ENCODE peak calls at places on chromosomes 12 and 14, in five cellular contexts. A is transverse colon, V is cardiac fibroblast, O is choroid plexus epithelial cell, Q is fibroblast of lung. I is an unnamed sample.

GRCh38 chr12:122505419-122506051 is 4.8 kb upstream of the ZCCHC8 start:
- DNase-seq in Q (no peak), A (no peak), V (no peak), O (peak), I (no peak)

GRCh38 chr12:14367097-14367661 is 1.7 kb downstream of the ATF7IP start:
- DNase-seq in O (peak), Q (peak), A (no peak), V (peak), I (peak)

GRCh38 chr12:38905480-38906351 is at the start of gene CPNE8:
- DNase-seq in V (peak), A (peak), Q (peak), O (peak), I (no peak)

GRCh38 chr14:81276699-81277069 is 55.9 kb upstream of the GTF2A1 start:
- DNase-seq in Q (no peak), O (no peak), A (no peak), V (no peak), I (no peak)

GRCh38 chr14:21431126-21431525 is 24.8 kb downstream of the CHD8 start:
- DNase-seq in Q (no peak), O (no peak), V (no peak), A (no peak), I (no peak)

GRCh38 chr12:60174914-60175313 is 579.1 kb downstream of the SLC16A7 start:
- DNase-seq in V (peak), O (peak), Q (peak), A (no peak), I (no peak)

GRCh38 chr12:47750916-47751470 is 7.7 kb downstream of the RAPGEF3 start:
- DNase-seq in A (no peak), V (no peak), O (no peak), Q (no peak), I (no peak)

GRCh38 chr14:35353409-35354172 is 51.0 kb downstream of the NFKBIA start:
- DNase-seq in V (no peak), A (no peak), O (no peak), Q (no peak), I (no peak)

GRCh38 chr12:113224955-113225354 is 3.7 kb downstream of the TPCN1 start:
- DNase-seq in A (no peak), V (no peak), O (no peak), Q (no peak), I (no peak)

GRCh38 chr14:64584185-64584584 is 34.4 kb downstream of the PPP1R36 start:
- DNase-seq in O (no peak), A (no peak), Q (no peak), V (no peak), I (no peak)

GRCh38 chr14:81519200-81519998 is 14.3 kb downstream of the SEL1L start:
- DNase-seq in O (peak), A (no peak), Q (no peak), V (peak), I (no peak)

GRCh38 chr12:64608901-64609542 is 1.3 kb upstream of the RASSF3 start:
- DNase-seq in A (peak), O (peak), Q (peak), V (peak), I (no peak)

GRCh38 chr14:86196476-86196875 is 666.5 kb downstream of the FLRT2 start:
- DNase-seq in Q (no peak), O (peak), A (no peak), V (peak), I (no peak)

GRCh38 chr14:44010071-44010470 is 497.0 kb downstream of the FSCB start:
- DNase-seq in Q (no peak), V (no peak), O (no peak), A (no peak), I (no peak)

GRCh38 chr14:57869530-57870088 is 3.7 kb upstream of the SLC35F4 start:
- DNase-seq in O (no peak), V (no peak), Q (no peak), A (no peak), I (no peak)

GRCh38 chr14:103074699-103075341 is 9.2 kb upstream of the LBHD2 start:
- DNase-seq in A (peak), V (no peak), Q (no peak), O (no peak), I (no peak)

GRCh38 chr14:99389171-99389826 is 91.4 kb downstream of the SETD3 start:
- DNase-seq in A (peak), O (peak), V (peak), Q (peak), I (no peak)

GRCh38 chr14:85079842-85080741 is 449.9 kb upstream of the FLRT2 start:
- DNase-seq in A (no peak), O (no peak), V (no peak), Q (no peak), I (no peak)

GRCh38 chr12:109796057-109796456 is 37.1 kb downstream of the TRPV4 start:
- DNase-seq in A (no peak), Q (no peak), O (no peak), V (no peak), I (no peak)

GRCh38 chr14:51996148-51996746 is 6.9 kb downstream of the RTRAF start:
- DNase-seq in Q (peak), A (no peak), O (peak), V (peak), I (peak)

GRCh38 chr12:51851408-51852097 is 3.0 kb upstream of the FIGNL2 start:
- DNase-seq in Q (no peak), A (no peak), O (no peak), V (no peak), I (no peak)

GRCh38 chr12:90253142-90253541 is 544.5 kb upstream of the ATP2B1 start:
- DNase-seq in Q (no peak), O (no peak), A (no peak), V (no peak), I (no peak)

GRCh38 chr12:68794653-68795253 is 13.2 kb upstream of the MDM2 start:
- DNase-seq in A (no peak), O (peak), Q (peak), V (no peak), I (no peak)

GRCh38 chr12:27246774-27247173 is 2.7 kb downstream of the STK38L start:
- DNase-seq in Q (peak), V (no peak), O (no peak), A (no peak), I (no peak)

GRCh38 chr12:53750812-53751335 is 905 bp downstream of the CISTR start:
- DNase-seq in Q (peak), V (no peak), A (peak), O (no peak), I (no peak)

GRCh38 chr14:101549154-101549553 is 12.1 kb upstream of the DIO3 start:
- DNase-seq in O (no peak), A (no peak), Q (no peak), V (no peak), I (no peak)

GRCh38 chr12:31651893-31652521 is 7.5 kb upstream of the ETFBKMT start:
- DNase-seq in O (no peak), A (no peak), Q (no peak), V (peak), I (no peak)
- H3K4me3 ChIP-seq in O (no peak), A (no peak), Q (no peak), V (no peak), I (no peak)

DNA sequence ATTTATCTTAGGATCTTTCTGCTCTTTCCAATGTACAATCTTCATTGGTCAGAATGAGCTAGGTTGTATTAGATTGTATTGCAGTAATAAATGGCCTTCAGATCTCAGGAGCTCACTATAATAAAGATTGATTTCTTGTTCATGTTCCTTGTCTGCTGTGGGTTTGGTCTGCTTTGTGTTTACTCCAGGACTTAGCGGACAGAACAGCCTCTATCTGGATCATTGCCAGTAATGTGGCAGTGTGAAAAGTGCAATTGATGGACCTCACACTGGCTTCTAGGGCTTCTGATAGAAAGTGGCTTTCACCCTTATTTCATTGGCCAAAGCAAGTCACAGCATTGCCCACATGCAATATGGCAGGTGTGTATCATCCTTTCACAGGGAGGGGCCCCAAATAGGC is 81.2 kb downstream of the BTG1 start:
- DNase-seq in A (no peak), V (no peak), O (no peak), Q (no peak), I (no peak)
- H3K4me3 ChIP-seq in A (no peak), V (no peak), O (no peak), Q (no peak), I (no peak)

GRCh38 chr12:31516702-31517101 is 74.2 kb downstream of the DENND5B start:
- DNase-seq in O (no peak), Q (no peak), A (no peak), V (no peak), I (no peak)

GRCh38 chr12:31521972-31522371 is 69.0 kb downstream of the DENND5B start:
- DNase-seq in V (no peak), A (no peak), O (peak), Q (no peak), I (no peak)

GRCh38 chr12:31519525-31519924 is 71.4 kb downstream of the DENND5B start:
- DNase-seq in O (no peak), V (no peak), A (no peak), Q (no peak), I (no peak)

GRCh38 chr12:31517994-31518393 is 72.9 kb downstream of the DENND5B start:
- DNase-seq in O (peak), Q (peak), V (no peak), A (no peak), I (no peak)

GRCh38 chr12:31518680-31519227 is 72.2 kb downstream of the DENND5B start:
- DNase-seq in A (peak), Q (peak), V (peak), O (peak), I (peak)
- H3K4me3 ChIP-seq in A (no peak), Q (no peak), V (no peak), O (no peak), I (no peak)

GRCh38 chr12:120353136-120353535 is 15.8 kb downstream of the MSI1 start:
- DNase-seq in Q (no peak), A (no peak), V (no peak), O (no peak), I (no peak)
- H3K4me3 ChIP-seq in Q (no peak), A (no peak), V (no peak), O (no peak), I (no peak)